ENCODE peak calls at places on chromosomes 7 and 10, in five cellular contexts. T is cardiac fibroblast, K is Calu3, E is IMR-90, A is endothelial cell. B is an unnamed sample.

GRCh38 chr7:25951414-25952276 is 200.4 kb upstream of the NFE2L3 start:
- DNase-seq in T (peak), K (peak), E (no peak), A (peak), B (no peak)

GRCh38 chr10:83603708-83604107 is 535.6 kb upstream of the GHITM start:
- DNase-seq in T (peak), K (no peak), E (no peak), A (no peak), B (no peak)

GRCh38 chr7:35624299-35625186 is 70.4 kb downstream of the HERPUD2 start:
- DNase-seq in T (peak), K (peak), E (peak), A (peak), B (no peak)

GRCh38 chr7:121369462-121369861 is 26.6 kb downstream of the FAM3C start:
- DNase-seq in T (peak), K (peak), E (peak), A (no peak), B (no peak)

GRCh38 chr10:131732631-131733127 is 168.1 kb upstream of the PPP2R2D start:
- DNase-seq in T (no peak), K (peak), E (no peak), A (no peak), B (no peak)

GRCh38 chr10:89567566-89568245 is 32.3 kb upstream of the SLC16A12 start:
- DNase-seq in T (no peak), K (no peak), E (peak), A (no peak), B (no peak)

GRCh38 chr10:128936392-128936791 is 530.6 kb upstream of the MGMT start:
- DNase-seq in T (no peak), K (no peak), E (no peak), A (no peak), B (no peak)

GRCh38 chr10:71975891-71976725 is 11.9 kb downstream of the CHST3 start:
- DNase-seq in T (peak), K (peak), E (peak), A (no peak), B (no peak)

GRCh38 chr7:151735854-151736402 is 141.0 kb downstream of the PRKAG2 start:
- DNase-seq in T (no peak), K (no peak), E (no peak), A (no peak), B (no peak)

GRCh38 chr7:30200591-30200990 is 65.8 kb downstream of the MTURN start:
- DNase-seq in T (no peak), K (no peak), E (no peak), A (no peak), B (no peak)

GRCh38 chr7:69599879-69600764 is 1.8 kb downstream of the AUTS2 start:
- DNase-seq in T (peak), K (no peak), E (no peak), A (no peak), B (no peak)

GRCh38 chr7:27115161-27116018 is 12.9 kb upstream of the HOXA2 start:
- DNase-seq in T (no peak), K (peak), E (peak), A (no peak), B (no peak)

GRCh38 chr10:58107506-58107905 is 160.2 kb downstream of the IPMK start:
- DNase-seq in T (peak), K (no peak), E (peak), A (no peak), B (no peak)

GRCh38 chr10:112383325-112383724 is 9.4 kb downstream of the ACSL5 start:
- DNase-seq in T (peak), K (peak), E (peak), A (no peak), B (no peak)

GRCh38 chr7:11319491-11320274 is 346.0 kb downstream of the PHF14 start:
- DNase-seq in T (no peak), K (no peak), E (no peak), A (no peak), B (no peak)

GRCh38 chr10:132813001-132813401 is 27.1 kb upstream of the NKX6-2 start:
- DNase-seq in T (no peak), K (no peak), E (no peak), A (no peak), B (no peak)

GRCh38 chr10:36187382-36188042 is 545.4 kb upstream of the FZD8 start:
- DNase-seq in T (no peak), K (no peak), E (no peak), A (no peak), B (no peak)

GRCh38 chr7:35802649-35803048 is 1.8 kb downstream of the SEPTIN7 start:
- DNase-seq in T (peak), K (no peak), E (peak), A (no peak), B (no peak)

GRCh38 chr7:133948588-133948987 is 178.6 kb upstream of the LRGUK start:
- DNase-seq in T (no peak), K (no peak), E (no peak), A (no peak), B (no peak)

GRCh38 chr7:126718419-126718818 is 534.3 kb downstream of the GRM8 start:
- DNase-seq in T (no peak), K (no peak), E (no peak), A (no peak), B (no peak)

GRCh38 chr10:14186245-14186644 is 144.5 kb downstream of the FRMD4A start:
- DNase-seq in T (no peak), K (no peak), E (peak), A (no peak), B (no peak)

GRCh38 chr7:44196450-44196872 is 4.3 kb upstream of the YKT6 start:
- DNase-seq in T (peak), K (peak), E (peak), A (peak), B (no peak)

GRCh38 chr10:97575101-97575668 is 2.6 kb downstream of the ANKRD2 start:
- DNase-seq in T (no peak), K (no peak), E (no peak), A (no peak), B (no peak)

GRCh38 chr7:115603416-115603815 is 427.1 kb downstream of the TFEC start:
- DNase-seq in T (no peak), K (no peak), E (no peak), A (no peak), B (no peak)

GRCh38 chr10:28036587-28036986 is 37.7 kb upstream of the ODAD2 start:
- DNase-seq in T (no peak), K (no peak), E (peak), A (no peak), B (no peak)

GRCh38 chr10:31315453-31315852 is 3.6 kb upstream of the ZEB1 start:
- DNase-seq in T (peak), K (no peak), E (peak), A (no peak), B (no peak)

GRCh38 chr7:831596-832291 is 532 bp upstream of the SUN1 start:
- DNase-seq in T (peak), K (peak), E (peak), A (no peak), B (no peak)

GRCh38 chr10:78976825-78977760 is 91.7 kb upstream of the ZMIZ1 start:
- DNase-seq in T (no peak), K (no peak), E (no peak), A (no peak), B (no peak)

DNA sequence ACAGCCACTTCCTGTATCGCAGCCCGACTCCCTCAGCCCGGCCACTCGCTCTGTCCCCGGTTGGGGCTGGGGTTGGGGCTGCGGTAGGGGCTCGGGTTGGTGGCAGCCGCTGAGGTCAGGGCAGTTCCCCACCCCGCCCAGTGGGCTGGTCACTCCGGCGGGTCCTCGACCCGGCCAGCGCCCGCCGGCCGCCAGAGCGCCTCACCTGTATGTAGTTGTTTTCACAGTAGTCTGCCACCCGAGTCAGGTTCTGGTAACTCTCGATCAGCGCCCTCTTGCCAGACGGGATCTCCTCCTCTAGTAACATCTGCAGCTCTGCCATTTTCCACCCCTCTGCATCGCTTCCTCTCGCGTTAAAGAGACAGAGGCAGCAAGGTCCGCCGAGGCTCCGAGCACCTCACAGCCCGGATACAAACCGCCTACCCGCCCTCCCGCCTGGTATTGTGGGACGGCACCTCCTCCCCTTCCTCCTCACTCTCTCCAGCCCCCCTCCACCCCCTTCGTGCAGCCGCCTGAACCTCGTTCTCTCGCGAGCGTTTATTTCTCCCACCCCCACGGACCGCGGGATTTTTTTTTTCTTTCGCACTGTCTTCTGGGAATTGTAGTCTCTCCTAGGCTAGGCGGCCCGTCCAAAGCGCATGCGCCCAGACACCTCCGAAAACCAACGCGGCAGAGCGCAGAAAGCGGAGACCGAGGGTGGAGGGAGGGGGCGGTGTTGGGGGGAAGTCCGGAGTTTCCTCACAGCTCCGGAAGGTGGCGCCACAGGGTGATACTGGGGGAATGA is at the start of gene ABI1:
- DNase-seq in T (peak), K (peak), E (peak), A (peak), B (peak)
- TF ChIP-seq CTCF in T (peak), K (no peak), E (peak), A (no peak), B (no peak)

DNA sequence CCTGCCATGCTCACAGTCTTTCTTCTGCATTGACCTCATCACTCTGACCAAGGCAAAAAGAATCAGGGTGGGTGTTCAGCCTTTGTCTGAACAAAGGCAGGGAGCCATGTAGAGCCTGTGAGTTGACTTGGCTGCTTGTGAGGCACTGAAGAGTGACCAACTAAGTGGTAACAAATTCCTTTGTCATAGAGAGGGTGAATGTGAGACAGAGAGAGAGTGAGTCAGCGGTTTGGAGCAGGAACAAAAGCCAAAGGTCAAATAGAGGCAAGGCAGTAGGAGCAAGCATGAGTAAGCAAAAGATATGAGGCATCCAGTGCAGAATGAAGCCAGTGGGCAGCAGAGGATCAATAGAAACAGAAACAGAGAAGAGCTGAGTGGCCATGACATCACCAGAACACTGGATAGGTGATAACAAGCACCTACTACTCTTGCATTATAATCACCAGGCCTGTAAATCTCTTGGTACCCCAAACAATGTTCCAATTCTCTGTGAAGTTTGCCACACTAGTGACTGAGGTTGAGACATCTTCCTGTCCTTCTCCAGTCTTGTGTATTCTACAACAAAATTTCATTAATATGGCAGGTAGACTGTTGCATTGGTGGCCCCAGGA is 116.2 kb upstream of the LAMB4 start:
- DNase-seq in T (peak), K (peak), E (peak), A (no peak), B (no peak)
- TF ChIP-seq CTCF in T (peak), K (no peak), E (peak), A (no peak), B (no peak)

DNA sequence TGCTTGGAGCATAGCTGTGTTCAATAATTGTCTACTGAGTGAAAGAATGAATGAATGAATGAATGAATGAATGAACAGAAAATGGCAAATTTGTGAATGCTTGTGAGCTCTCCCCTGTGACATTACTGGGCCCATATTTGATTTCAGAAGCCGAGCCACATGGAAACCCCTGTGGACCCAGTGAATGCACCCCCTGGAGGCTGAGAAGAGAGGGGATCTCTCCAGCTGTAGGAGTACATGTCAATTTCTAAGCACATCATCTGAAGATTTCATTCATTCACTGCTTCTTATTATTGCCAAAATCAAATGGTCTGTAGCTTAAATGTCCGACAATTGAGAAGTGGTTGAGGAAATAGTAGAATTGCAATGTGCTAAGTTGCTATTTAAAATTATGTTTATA is 58.3 kb upstream of the DOCK1 start:
- DNase-seq in T (no peak), K (no peak), E (no peak), A (no peak), B (no peak)
- TF ChIP-seq CTCF in T (peak), K (no peak), E (no peak), A (no peak), B (no peak)

DNA sequence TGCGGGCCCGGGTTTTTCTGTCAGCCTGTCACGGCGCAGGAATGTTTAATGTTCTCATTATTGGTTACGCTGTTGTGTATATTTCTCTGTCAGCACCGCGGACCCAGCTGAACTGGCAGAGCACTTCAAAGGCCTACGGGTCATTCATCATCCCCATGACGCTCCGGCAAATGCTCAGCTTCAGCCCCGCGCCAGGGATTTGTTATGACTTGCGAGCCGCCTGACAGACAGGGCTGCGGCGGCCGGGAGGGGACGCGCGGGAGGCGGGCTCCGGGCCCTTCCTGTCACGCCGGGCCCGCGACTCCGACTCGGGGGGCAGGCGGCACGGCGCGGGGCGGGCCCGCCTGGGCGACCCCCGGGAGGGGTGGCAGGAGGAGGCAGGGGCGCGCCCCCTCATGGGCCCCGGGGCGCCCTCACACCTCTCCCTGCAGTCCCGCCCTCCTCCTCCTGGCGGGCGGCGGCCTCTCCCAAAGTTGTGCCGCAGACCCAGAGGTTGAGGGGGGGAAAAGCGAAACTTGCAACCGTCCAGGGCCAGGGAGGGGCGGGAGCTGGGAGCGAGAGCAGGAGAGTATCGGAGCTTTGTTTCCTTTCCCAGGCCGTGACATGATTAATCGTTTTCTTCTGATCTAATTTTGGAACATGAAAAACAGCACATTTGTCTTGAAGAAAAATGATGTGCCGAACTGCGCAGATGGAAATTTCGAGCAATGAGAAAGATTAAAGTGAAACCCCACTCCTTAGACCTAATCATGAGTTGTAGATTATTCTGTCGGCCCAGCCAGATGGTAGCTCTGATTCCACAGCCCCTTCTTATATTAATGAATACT is 59.3 kb upstream of the COMTD1 start:
- DNase-seq in T (peak), K (peak), E (peak), A (peak), B (peak)
- TF ChIP-seq CTCF in T (peak), K (peak), E (peak), A (peak), B (peak)

GRCh38 chr10:109891105-109891504 is 32.2 kb downstream of the XPNPEP1 start:
- DNase-seq in T (no peak), K (no peak), E (peak), A (no peak), B (no peak)

GRCh38 chr10:109887776-109888175 is 35.5 kb downstream of the XPNPEP1 start:
- DNase-seq in T (no peak), K (no peak), E (no peak), A (no peak), B (no peak)

GRCh38 chr10:109892087-109892486 is 31.2 kb downstream of the XPNPEP1 start:
- DNase-seq in T (no peak), K (no peak), E (no peak), A (no peak), B (no peak)

GRCh38 chr10:109887272-109887671 is 36.0 kb downstream of the XPNPEP1 start:
- DNase-seq in T (no peak), K (no peak), E (peak), A (no peak), B (no peak)

DNA sequence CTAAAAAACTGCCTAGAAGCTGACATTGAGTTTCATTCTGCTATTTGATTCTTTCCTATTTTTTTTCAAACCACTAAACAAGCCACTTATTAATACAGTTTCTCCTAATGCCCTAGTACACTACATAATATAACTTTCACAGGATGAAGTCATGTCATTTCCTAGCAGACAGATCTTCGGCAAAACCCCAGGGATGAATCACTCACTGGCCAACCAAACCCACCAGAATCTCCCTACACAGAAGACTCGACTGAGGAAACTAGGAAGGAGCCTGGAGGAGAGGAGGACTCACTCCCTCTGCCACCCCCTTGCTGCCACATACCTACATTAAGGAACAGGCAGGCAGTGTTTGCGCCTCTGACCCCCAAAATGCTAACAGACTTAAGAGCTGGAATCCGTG is 33.4 kb downstream of the XPNPEP1 start:
- DNase-seq in T (peak), K (no peak), E (peak), A (no peak), B (no peak)
- TF ChIP-seq CTCF in T (peak), K (no peak), E (peak), A (no peak), B (no peak)

GRCh38 chr7:135800560-135800959 is 51.9 kb upstream of the FAM180A start:
- DNase-seq in T (peak), K (no peak), E (no peak), A (no peak), B (no peak)

GRCh38 chr7:135799881-135800280 is 51.3 kb upstream of the FAM180A start:
- DNase-seq in T (no peak), K (no peak), E (no peak), A (no peak), B (no peak)

GRCh38 chr7:135802697-135803096 is 54.1 kb upstream of the FAM180A start:
- DNase-seq in T (peak), K (no peak), E (peak), A (no peak), B (no peak)

GRCh38 chr7:135801877-135802276 is 53.3 kb upstream of the FAM180A start:
- DNase-seq in T (no peak), K (no peak), E (no peak), A (no peak), B (no peak)

GRCh38 chr7:135801045-135801693 is 52.6 kb upstream of the FAM180A start:
- DNase-seq in T (peak), K (peak), E (peak), A (peak), B (no peak)
- TF ChIP-seq CTCF in T (peak), K (peak), E (peak), A (peak), B (peak)

DNA sequence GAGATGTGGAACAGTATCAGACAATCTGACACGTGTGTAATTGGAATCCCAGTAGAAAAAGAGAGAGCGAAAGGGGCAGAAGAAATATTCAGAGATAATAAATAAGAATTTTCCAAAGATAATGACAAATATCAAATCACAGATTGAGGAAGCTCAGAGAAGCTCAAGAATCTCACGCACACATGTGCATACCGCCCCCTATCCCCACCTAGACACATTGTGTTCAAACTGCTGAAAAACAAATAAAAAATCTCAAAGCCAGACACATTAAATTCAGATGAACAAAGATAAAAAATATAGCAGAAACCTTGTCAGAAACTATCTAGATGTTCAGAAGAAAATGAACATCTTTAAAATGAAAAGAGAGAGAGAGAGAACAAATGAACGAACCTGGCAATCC is 17.2 kb downstream of the SFR1 start:
- DNase-seq in T (no peak), K (no peak), E (no peak), A (no peak), B (no peak)
- TF ChIP-seq CTCF in T (peak), K (no peak), E (no peak), A (peak), B (peak)